ENCODE peak calls at places on chromosomes 2 and 18, in eight cellular contexts. X, C, Z, O, A, L, S and B are unnamed samples.

GRCh38 chr18:23105581-23106219 is 29.6 kb upstream of the CABLES1 start:
- DNase-seq in S (no peak), C (no peak), O (no peak), Z (no peak), L (no peak), X (no peak), A (no peak), B (no peak)

GRCh38 chr2:181685150-181685688 is 4.9 kb upstream of the NEUROD1 start:
- DNase-seq in Z (no peak), O (no peak), C (peak; percentile 4), A (no peak), L (no peak), S (no peak), X (no peak), B (no peak)

GRCh38 chr2:25339791-25340339 is 1.9 kb downstream of the DNMT3A start:
- DNase-seq in X (no peak), L (no peak), Z (peak; percentile 70), S (no peak), A (peak; percentile 93), C (no peak), O (no peak), B (no peak)

GRCh38 chr18:69217271-69217670 is 183.4 kb upstream of the DOK6 start:
- DNase-seq in Z (no peak), O (no peak), S (no peak), C (no peak), L (no peak), A (peak; percentile 83), X (no peak), B (no peak)

GRCh38 chr2:185628985-185629384 is 109.6 kb upstream of the FSIP2 start:
- DNase-seq in A (no peak), Z (no peak), X (peak; percentile 63), O (no peak), L (no peak), C (peak; percentile 14), S (no peak), B (no peak)

GRCh38 chr2:109560265-109560664 is 53.5 kb downstream of the SEPTIN10 start:
- DNase-seq in X (no peak), O (no peak), S (no peak), L (no peak), A (no peak), C (no peak), Z (no peak), B (no peak)

GRCh38 chr18:45151645-45152044 is 463.6 kb upstream of the SLC14A2 start:
- DNase-seq in L (no peak), A (no peak), C (no peak), X (no peak), O (no peak), S (no peak), Z (no peak), B (no peak)

GRCh38 chr2:183807870-183808269 is 683.6 kb downstream of the NUP35 start:
- DNase-seq in C (no peak), L (no peak), Z (no peak), A (no peak), S (no peak), O (no peak), X (no peak), B (no peak)

GRCh38 chr2:185242462-185242861 is 496.1 kb upstream of the FSIP2 start:
- DNase-seq in Z (no peak), C (no peak), L (no peak), A (no peak), S (no peak), X (no peak), O (no peak), B (no peak)

GRCh38 chr18:69954719-69955118 is 7.0 kb upstream of the CD226 start:
- DNase-seq in C (no peak), X (no peak), Z (no peak), O (no peak), L (no peak), S (no peak), A (no peak), B (no peak)

GRCh38 chr2:217309056-217309455 is 449.2 kb upstream of the TNP1 start:
- DNase-seq in Z (no peak), L (no peak), S (no peak), A (no peak), O (no peak), C (no peak), X (no peak), B (no peak)

GRCh38 chr2:21256006-21256405 is 132.2 kb downstream of the TDRD15 start:
- DNase-seq in L (no peak), Z (no peak), X (no peak), C (peak; percentile 30), O (peak; percentile 49), S (no peak), A (no peak), B (peak; percentile 48)

GRCh38 chr2:143476421-143477084 is 347.3 kb downstream of the ARHGAP15 start:
- DNase-seq in Z (no peak), A (no peak), S (no peak), O (no peak), L (no peak), C (no peak), X (no peak), B (no peak)

GRCh38 chr2:71609958-71610357 is 156.6 kb downstream of the DYSF start:
- DNase-seq in Z (no peak), S (peak; percentile 27), L (peak; percentile 64), X (no peak), C (peak; percentile 33), O (peak; percentile 48), A (peak; percentile 42), B (no peak)

GRCh38 chr18:49609416-49610284 is 47.8 kb downstream of the LIPG start:
- DNase-seq in A (peak; percentile 80), S (peak; percentile 42), C (peak; percentile 63), Z (no peak), L (no peak), X (no peak), O (no peak), B (no peak)

GRCh38 chr18:72811047-72811446 is 56.7 kb downstream of the NETO1 start:
- DNase-seq in O (no peak), S (no peak), X (no peak), A (peak; percentile 19), L (no peak), Z (no peak), C (no peak), B (no peak)

GRCh38 chr18:312415-312814 is 44.6 kb upstream of the THOC1 start:
- DNase-seq in X (no peak), L (no peak), S (no peak), O (no peak), C (no peak), A (no peak), Z (no peak), B (no peak)

GRCh38 chr2:21039979-21040467 is 3.9 kb downstream of the APOB start:
- DNase-seq in Z (no peak), A (no peak), C (no peak), X (no peak), L (no peak), S (no peak), O (no peak), B (no peak)